ENCODE peak calls at places on chromosome 13, in eight cellular contexts. Q, F, R, C, L, K, H and E are unnamed samples.

GRCh38 chr13:107835339-107836018 is 379.9 kb downstream of the LIG4 start:
- DNase-seq in C (peak), R (no peak), Q (peak), K (no peak), L (peak), F (peak), H (peak), E (no peak)

GRCh38 chr13:48875071-48875470 is 100.6 kb upstream of the FNDC3A start:
- DNase-seq in K (no peak), H (no peak), R (no peak), L (no peak), Q (no peak), C (no peak), F (no peak), E (no peak)

GRCh38 chr13:114104626-114105350 is 27.6 kb downstream of the RASA3 start:
- DNase-seq in H (no peak), K (no peak), C (no peak), L (no peak), F (no peak), R (no peak), Q (no peak), E (no peak)

GRCh38 chr13:71252191-71252704 is 614.8 kb downstream of the DACH1 start:
- DNase-seq in L (no peak), H (peak), R (no peak), K (no peak), F (peak), Q (no peak), C (peak), E (no peak)

GRCh38 chr13:44437356-44438233 is 64.0 kb downstream of the SERP2 start:
- DNase-seq in R (no peak), C (peak), Q (no peak), K (peak), F (peak), L (peak), H (peak), E (no peak)

GRCh38 chr13:33743438-33744368 is 74.2 kb upstream of the RFC3 start:
- DNase-seq in L (no peak), R (no peak), H (no peak), F (peak), Q (no peak), K (no peak), C (peak), E (no peak)

GRCh38 chr13:104318121-104318520 is 1251.9 kb upstream of the SLC10A2 start:
- DNase-seq in L (no peak), Q (no peak), F (peak), R (no peak), H (peak), C (peak), K (no peak), E (no peak)

GRCh38 chr13:40101708-40102359 is 446.4 kb downstream of the COG6 start:
- DNase-seq in K (no peak), Q (no peak), F (no peak), R (no peak), C (no peak), L (no peak), H (no peak), E (no peak)

GRCh38 chr13:30711375-30711774 is 24.0 kb upstream of the ALOX5AP start:
- DNase-seq in F (peak), Q (no peak), L (peak), C (peak), K (peak), R (no peak), H (peak), E (no peak)

GRCh38 chr13:66483712-66484111 is 746.4 kb downstream of the PCDH9 start:
- DNase-seq in K (no peak), H (no peak), F (no peak), C (no peak), R (no peak), Q (no peak), L (no peak), E (no peak)

GRCh38 chr13:107450931-107451330 is 764.4 kb downstream of the LIG4 start:
- DNase-seq in H (peak), K (peak), L (peak), Q (peak), C (peak), F (peak), R (no peak), E (peak)

GRCh38 chr13:113123226-113124150 is 889 bp downstream of the F10 start:
- DNase-seq in L (peak), F (no peak), C (no peak), K (no peak), R (no peak), H (no peak), Q (no peak), E (peak)

GRCh38 chr13:93058301-93058700 is 168.3 kb upstream of the GPC6 start:
- DNase-seq in F (no peak), H (no peak), L (no peak), C (no peak), Q (no peak), R (no peak), K (no peak), E (no peak)

GRCh38 chr13:51444922-51445321 is 7.9 kb downstream of the INTS6 start:
- DNase-seq in F (peak), R (no peak), L (peak), C (peak), Q (no peak), K (peak), H (peak), E (peak)

GRCh38 chr13:37503287-37503686 is 95.3 kb downstream of the POSTN start:
- DNase-seq in Q (no peak), C (no peak), K (no peak), H (no peak), R (no peak), F (no peak), L (no peak), E (no peak)

GRCh38 chr13:113835461-113836274 is 28.2 kb downstream of the GAS6 start:
- DNase-seq in K (peak), C (peak), F (peak), Q (peak), R (no peak), H (peak), L (peak), E (peak)

GRCh38 chr13:111906816-111907215 is 160.1 kb upstream of the SOX1 start:
- DNase-seq in R (no peak), L (no peak), F (no peak), Q (no peak), H (no peak), K (no peak), C (no peak), E (no peak)

GRCh38 chr13:51764184-51765141 is 39.5 kb downstream of the DHRS12 start:
- DNase-seq in K (peak), H (peak), Q (peak), F (peak), R (no peak), C (peak), L (peak), E (peak)

GRCh38 chr13:83980322-83980721 is 98.0 kb upstream of the SLITRK1 start:
- DNase-seq in F (no peak), H (no peak), C (no peak), L (no peak), Q (no peak), K (no peak), R (no peak), E (no peak)

GRCh38 chr13:96104516-96104915 is 14.6 kb downstream of the HS6ST3 start:
- DNase-seq in F (no peak), L (no peak), R (no peak), C (no peak), Q (no peak), K (no peak), H (no peak), E (no peak)

GRCh38 chr13:25335856-25336255 is 34.4 kb downstream of the NUP58 start:
- DNase-seq in L (no peak), Q (no peak), R (no peak), H (no peak), K (no peak), C (peak), F (peak), E (no peak)

GRCh38 chr13:112892759-112893569 is 76.0 kb upstream of the MCF2L start:
- DNase-seq in F (no peak), R (no peak), K (no peak), L (no peak), H (no peak), C (no peak), Q (no peak), E (no peak)

GRCh38 chr13:61415749-61416148 is at the start of gene PCDH20:
- DNase-seq in Q (no peak), R (no peak), F (no peak), C (no peak), H (no peak), K (no peak), L (no peak), E (no peak)

GRCh38 chr13:102651392-102651791 is 43.5 kb downstream of the METTL21C start:
- DNase-seq in L (peak), C (peak), R (no peak), H (peak), K (peak), F (peak), Q (no peak), E (no peak)

GRCh38 chr13:109200556-109200955 is 571.1 kb downstream of the MYO16 start:
- DNase-seq in R (no peak), Q (no peak), F (no peak), K (no peak), C (peak), L (no peak), H (peak), E (no peak)

GRCh38 chr13:49494645-49495044 is 1.1 kb upstream of the PHF11 start:
- DNase-seq in K (peak), C (no peak), Q (no peak), R (no peak), L (no peak), H (no peak), F (no peak), E (no peak)

GRCh38 chr13:113815151-113816058 is 48.5 kb downstream of the GAS6 start:
- DNase-seq in F (no peak), K (no peak), Q (no peak), L (no peak), H (peak), R (no peak), C (no peak), E (no peak)

GRCh38 chr13:96091164-96091931 is 1.4 kb downstream of the HS6ST3 start:
- DNase-seq in L (no peak), K (no peak), C (peak), Q (no peak), R (no peak), H (no peak), F (no peak), E (peak)

GRCh38 chr13:21620858-21621257 is 16.9 kb upstream of the MICU2 start:
- DNase-seq in H (no peak), L (no peak), Q (no peak), C (no peak), K (no peak), F (no peak), R (no peak), E (no peak)

GRCh38 chr13:63249411-63249810 is 1833.8 kb upstream of the PCDH20 start:
- DNase-seq in L (no peak), R (no peak), C (no peak), H (no peak), F (no peak), K (no peak), Q (no peak), E (no peak)

GRCh38 chr13:63690672-63691071 is 2275.0 kb upstream of the PCDH20 start:
- DNase-seq in C (no peak), R (no peak), H (no peak), L (no peak), F (no peak), K (no peak), Q (no peak), E (no peak)

GRCh38 chr13:46109451-46109850 is 4.6 kb upstream of the CPB2 start:
- DNase-seq in C (no peak), Q (no peak), R (no peak), L (no peak), F (no peak), H (no peak), K (no peak), E (no peak)

GRCh38 chr13:106566682-106567420 is 1.1 kb downstream of the ARGLU1 start:
- DNase-seq in R (no peak), C (peak), Q (no peak), L (peak), H (peak), K (peak), F (peak), E (peak)

GRCh38 chr13:75310005-75310580 is 171.9 kb downstream of the TBC1D4 start:
- DNase-seq in Q (no peak), L (no peak), C (no peak), H (no peak), K (no peak), R (no peak), F (no peak), E (no peak)

GRCh38 chr13:44075113-44075512 is 195.4 kb downstream of the LACC1 start:
- DNase-seq in F (no peak), R (no peak), K (no peak), Q (no peak), H (no peak), C (no peak), L (no peak), E (no peak)

GRCh38 chr13:39451860-39452301 is 151.1 kb downstream of the LHFPL6 start:
- DNase-seq in L (no peak), C (peak), H (peak), Q (no peak), R (no peak), K (peak), F (peak), E (no peak)

GRCh38 chr13:32824671-32825070 is 191.6 kb upstream of the KL start:
- DNase-seq in C (peak), R (no peak), L (peak), Q (peak), H (peak), K (peak), F (peak), E (peak)